ENCODE peak calls at places on chromosomes 12 and 14, in four cellular contexts. N is HCT116, U is mammary epithelial cell, T is hepatocyte. M is an unnamed sample.

GRCh38 chr12:110906088-110906487 is 14.3 kb downstream of the MYL2 start:
- DNase-seq in T (no peak), N (no peak), U (no peak), M (no peak)

GRCh38 chr12:120463712-120464111 is 5.8 kb downstream of the SRSF9 start:
- DNase-seq in U (no peak), T (no peak), N (no peak), M (no peak)

GRCh38 chr12:103769240-103769945 is 71.6 kb downstream of the NT5DC3 start:
- DNase-seq in T (no peak), N (no peak), U (no peak), M (no peak)

GRCh38 chr14:34843011-34843554 is 32.1 kb downstream of the BAZ1A start:
- DNase-seq in T (no peak), U (peak; percentile 97), N (no peak), M (peak; percentile 96)

GRCh38 chr12:64104376-64104775 is 117.7 kb downstream of the KICS2 start:
- DNase-seq in U (peak; percentile 93), N (no peak), T (peak; percentile 59), M (peak; percentile 74)

GRCh38 chr12:130873825-130874224 is 2.0 kb downstream of the RAN start:
- DNase-seq in N (no peak), T (no peak), U (no peak), M (no peak)

GRCh38 chr14:100890044-100890443 is 13.5 kb downstream of the RTL1 start:
- DNase-seq in N (no peak), U (no peak), T (no peak), M (no peak)

GRCh38 chr12:3204143-3204542 is 127.0 kb downstream of the TSPAN9 start:
- DNase-seq in U (no peak), T (no peak), N (peak; percentile 7), M (no peak)

GRCh38 chr14:45065540-45065939 is 18.4 kb upstream of the PRPF39 start:
- DNase-seq in N (no peak), U (no peak), T (no peak), M (no peak)

GRCh38 chr12:5022465-5023061 is 21.1 kb upstream of the KCNA5 start:
- DNase-seq in U (peak; percentile 43), N (peak; percentile 29), T (peak; percentile 81), M (no peak)

GRCh38 chr14:70808402-70809237 is 693 bp downstream of the MAP3K9 start:
- DNase-seq in T (peak; percentile 63), U (peak; percentile 63), N (no peak), M (no peak)

GRCh38 chr14:49950275-49951250 is 57.7 kb downstream of the ARF6 start:
- DNase-seq in U (peak; percentile 98), N (peak; percentile 66), T (no peak), M (peak; percentile 99)

GRCh38 chr12:3107071-3107583 is 29.9 kb downstream of the TSPAN9 start:
- DNase-seq in U (no peak), T (no peak), N (no peak), M (no peak)

GRCh38 chr12:123077298-123078113 is 73.4 kb downstream of the PITPNM2 start:
- DNase-seq in U (no peak), T (no peak), N (no peak), M (no peak)

GRCh38 chr14:100028990-100029677 is 36.1 kb upstream of the EVL start:
- DNase-seq in U (no peak), N (no peak), T (no peak), M (no peak)

GRCh38 chr12:96248532-96248931 is 54.4 kb downstream of the ELK3 start:
- DNase-seq in N (no peak), T (no peak), U (no peak), M (no peak)

GRCh38 chr14:99206053-99206452 is 65.9 kb downstream of the BCL11B start:
- DNase-seq in U (no peak), N (no peak), T (no peak), M (no peak)

GRCh38 chr12:76277480-76277879 is 70.7 kb downstream of the BBS10 start:
- DNase-seq in N (no peak), U (peak; percentile 61), T (no peak), M (no peak)

GRCh38 chr12:5792350-5792749 is 152.7 kb downstream of the ANO2 start:
- DNase-seq in N (no peak), U (no peak), T (no peak), M (no peak)

GRCh38 chr14:89921896-89922548 is 32.5 kb downstream of the EFCAB11 start:
- DNase-seq in N (no peak), T (no peak), U (peak; percentile 86), M (peak; percentile 25)

GRCh38 chr12:50595667-50596066 is 90.9 kb downstream of the DIP2B start:
- DNase-seq in N (no peak), T (no peak), U (no peak), M (no peak)

GRCh38 chr14:67411375-67411774 is 590 bp downstream of the PLEK2 start:
- DNase-seq in N (no peak), T (no peak), U (no peak), M (no peak)

GRCh38 chr12:31018106-31018890 is 55.4 kb upstream of the DDX11 start:
- DNase-seq in T (no peak), U (no peak), N (no peak), M (no peak)

GRCh38 chr12:3035815-3036702 is 41.1 kb upstream of the TSPAN9 start:
- DNase-seq in T (no peak), U (no peak), N (no peak), M (no peak)

GRCh38 chr12:3332190-3332589 is 158.8 kb upstream of the PRMT8 start:
- DNase-seq in U (peak; percentile 31), N (no peak), T (no peak), M (no peak)

GRCh38 chr12:1839956-1840550 is 19.7 kb downstream of the LRTM2 start:
- DNase-seq in T (no peak), U (no peak), N (no peak), M (no peak)

GRCh38 chr14:61558271-61558670 is 137.0 kb upstream of the HIF1A start:
- DNase-seq in N (no peak), T (no peak), U (no peak), M (no peak)

GRCh38 chr12:76310110-76310509 is 38.1 kb downstream of the BBS10 start:
- DNase-seq in N (no peak), T (no peak), U (peak; percentile 72), M (no peak)

GRCh38 chr12:34210689-34211530 is 188.6 kb downstream of the ALG10 start:
- DNase-seq in N (no peak), U (no peak), T (no peak), M (no peak)

GRCh38 chr14:103707329-103708263 is 7.7 kb downstream of the XRCC3 start:
- DNase-seq in T (no peak), N (no peak), U (no peak), M (no peak)

DNA sequence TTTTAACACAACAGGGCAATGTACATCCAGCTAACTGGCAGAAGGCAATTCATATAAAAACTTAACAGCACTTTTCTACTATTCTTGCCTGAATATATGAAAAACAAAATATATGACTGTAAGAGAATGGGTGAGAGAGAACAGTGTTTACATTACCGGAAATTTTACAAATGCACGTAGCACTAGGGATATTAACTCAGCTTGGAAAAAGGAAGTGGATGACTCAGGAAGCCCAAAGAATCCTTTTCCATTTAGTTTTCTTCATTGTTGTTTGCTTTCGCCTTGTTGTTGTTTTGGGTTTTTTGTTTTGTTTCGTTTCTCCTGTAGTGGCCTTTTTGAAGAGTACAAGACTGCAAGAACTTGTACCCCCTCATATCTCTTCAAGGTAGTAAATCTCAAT is 295.5 kb downstream of the EGLN3 start:
- DNase-seq in T (no peak), N (no peak), U (no peak), M (no peak)
- H3K4me2 ChIP-seq in T (no peak overlapping the region), N (no peak overlapping the region), U (no peak overlapping the region), M (no peak overlapping the region)

GRCh38 chr12:19885987-19886804 is 446.9 kb downstream of the AEBP2 start:
- DNase-seq in T (no peak), U (no peak), N (no peak), M (no peak)

GRCh38 chr12:19884081-19884480 is 444.8 kb downstream of the AEBP2 start:
- DNase-seq in N (no peak), T (no peak), U (no peak), M (no peak)

GRCh38 chr12:19885092-19885813 is 446.0 kb downstream of the AEBP2 start:
- DNase-seq in T (no peak), U (no peak), N (no peak), M (no peak)

GRCh38 chr12:19882418-19882817 is 443.1 kb downstream of the AEBP2 start:
- DNase-seq in U (no peak), N (no peak), T (no peak), M (no peak)

GRCh38 chr12:19886805-19887105 is 447.5 kb downstream of the AEBP2 start:
- DNase-seq in T (no peak), U (no peak), N (no peak), M (no peak)
- H4K20me1 ChIP-seq in T (no peaks in the 10 kb centered on the region), U (no peaks in the 10 kb centered on the region), N (no peaks in the 10 kb centered on the region), M (no peaks in the 10 kb centered on the region)

GRCh38 chr14:24137529-24138395 is 1.8 kb downstream of the PSME1 start:
- DNase-seq in N (no peak), U (no peak), T (no peak), M (no peak)
- H3K4me3 ChIP-seq in N (no peak overlapping the region), U (no peak overlapping the region), T (no peak overlapping the region), M (no peak overlapping the region)

GRCh38 chr14:68851078-68851477 is 58.2 kb upstream of the ZFP36L1 start:
- DNase-seq in U (no peak), T (no peak), N (no peak), M (no peak)
- H3K4me2 ChIP-seq in U (no peak overlapping the region), T (no peak overlapping the region), N (no peak overlapping the region), M (no peak overlapping the region)

DNA sequence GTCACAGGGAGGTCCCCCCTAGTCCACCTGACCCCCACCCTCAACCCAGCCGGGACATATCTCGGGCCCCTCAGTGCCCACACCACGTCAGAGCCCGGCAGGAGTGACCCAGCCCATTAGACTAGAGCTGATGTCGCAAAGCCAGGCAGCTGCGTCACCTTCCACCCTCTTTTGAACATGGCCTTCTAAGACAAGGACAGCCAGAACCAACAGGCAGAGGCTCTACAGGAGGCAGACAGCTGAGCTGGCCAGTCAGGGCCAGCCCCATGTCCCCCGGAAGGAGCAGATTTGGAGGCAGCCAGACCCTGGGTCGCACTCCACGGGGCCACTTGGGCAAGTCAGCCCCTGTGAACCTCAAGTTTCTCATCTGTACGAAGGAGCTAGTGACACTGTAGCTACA is 44.1 kb downstream of the SCARB1 start:
- DNase-seq in T (no peak), N (no peak), U (no peak), M (no peak)
- H4K20me1 ChIP-seq in T (no peaks in the 10 kb centered on the region), N (no peaks in the 10 kb centered on the region), U (no peaks in the 10 kb centered on the region), M (peaks cover 3% of the 10 kb centered on the region)

GRCh38 chr12:56255671-56256070 is 2.5 kb downstream of the ANKRD52 start:
- DNase-seq in N (no peak), U (no peak), T (no peak), M (no peak)

GRCh38 chr12:56258068-56258819 is at the start of gene ANKRD52:
- DNase-seq in T (peak; percentile 94), N (no peak), U (peak; percentile 72), M (no peak)

GRCh38 chr12:56257071-56257470 is 1.1 kb downstream of the ANKRD52 start:
- DNase-seq in U (no peak), T (no peak), N (no peak), M (no peak)

GRCh38 chr12:56257491-56258067 is 605 bp downstream of the ANKRD52 start:
- DNase-seq in T (peak; percentile 61), N (no peak), U (peak; percentile 38), M (no peak)

GRCh38 chr12:56256326-56256960 is 1.7 kb downstream of the ANKRD52 start:
- DNase-seq in N (no peak), T (no peak), U (no peak), M (no peak)
- H3K4me3 ChIP-seq in N (no peak overlapping the region), T (no peak overlapping the region), U (peak overlapping the region; percentile 80), M (no peak overlapping the region)

M was measured in keratinocyte.